ENCODE peak calls at places on chromosomes 13 and 19, in five cellular contexts. I is heart left ventricle, F is left lung, E is psoas muscle, Z is lower lobe of right lung. X is an unnamed sample.

GRCh38 chr13:60617863-60618733 is 221.1 kb downstream of the TDRD3 start:
- ATAC-seq in E (no peak), F (peak; percentile 73), Z (no peak), I (no peak), X (no peak)

GRCh38 chr19:24060687-24061356 is 26.2 kb upstream of the ZNF254 start:
- ATAC-seq in E (peak; percentile 34), I (no peak), F (no peak), Z (no peak), X (peak; percentile 57)

GRCh38 chr19:40762754-40763153 is 11.8 kb downstream of the SNRPA start:
- ATAC-seq in F (no peak), I (no peak), E (no peak), Z (peak; percentile 48), X (no peak)

GRCh38 chr13:88339271-88339741 is 668.1 kb downstream of the SLITRK5 start:
- ATAC-seq in I (no peak), Z (no peak), F (no peak), E (no peak), X (no peak)

GRCh38 chr13:42474954-42475353 is 99.0 kb upstream of the TNFSF11 start:
- ATAC-seq in I (no peak), F (no peak), Z (no peak), E (no peak), X (no peak)

GRCh38 chr19:33048806-33049676 is 15.6 kb downstream of the RHPN2 start:
- ATAC-seq in I (no peak), F (no peak), E (no peak), Z (no peak), X (no peak)

GRCh38 chr19:41546386-41546789 is 29.6 kb upstream of the CEACAM21 start:
- ATAC-seq in I (peak; percentile 67), E (no peak), Z (peak; percentile 78), F (peak; percentile 69), X (no peak)

GRCh38 chr19:4495471-4495870 is 22.8 kb downstream of the PLIN4 start:
- ATAC-seq in Z (no peak), E (peak; percentile 28), I (peak; percentile 24), F (peak; percentile 13), X (no peak)

GRCh38 chr13:44117351-44117750 is 237.6 kb downstream of the LACC1 start:
- ATAC-seq in Z (no peak), E (peak; percentile 77), I (peak; percentile 77), F (peak; percentile 64), X (no peak)

GRCh38 chr19:54573330-54573872 is at the start of gene LILRA2:
- ATAC-seq in F (peak; percentile 65), I (peak; percentile 51), E (no peak), Z (peak; percentile 68), X (no peak)

GRCh38 chr13:28505543-28506135 is 10.7 kb upstream of the FLT1 start:
- ATAC-seq in Z (peak; percentile 51), E (no peak), F (no peak), I (peak; percentile 85), X (no peak)

GRCh38 chr13:75390229-75390628 is 91.7 kb downstream of the TBC1D4 start:
- ATAC-seq in E (no peak), Z (no peak), I (peak; percentile 14), F (no peak), X (no peak)

GRCh38 chr13:79384022-79384610 is 21.9 kb downstream of the RBM26 start:
- ATAC-seq in E (no peak), Z (no peak), F (no peak), I (no peak), X (no peak)

GRCh38 chr13:107553838-107554237 is 661.5 kb downstream of the LIG4 start:
- ATAC-seq in Z (no peak), E (no peak), I (no peak), F (no peak), X (no peak)

GRCh38 chr19:35842666-35843272 is 9.5 kb downstream of the NPHS1 start:
- ATAC-seq in I (no peak), E (no peak), F (no peak), Z (no peak), X (no peak)

GRCh38 chr19:35844482-35845214 is 7.7 kb downstream of the NPHS1 start:
- ATAC-seq in E (no peak), Z (no peak), F (no peak), I (no peak), X (no peak)

GRCh38 chr19:35845215-35846037 is 6.9 kb downstream of the NPHS1 start:
- ATAC-seq in I (peak; percentile 22), E (no peak), F (peak; percentile 61), Z (peak; percentile 63), X (peak; percentile 34)

GRCh38 chr19:35843676-35844481 is 8.4 kb downstream of the NPHS1 start:
- ATAC-seq in I (no peak), Z (peak; percentile 9), F (peak; percentile 17), E (no peak), X (no peak)

GRCh38 chr19:35841961-35842595 is 10.2 kb downstream of the NPHS1 start:
- ATAC-seq in I (no peak), F (no peak), Z (no peak), E (no peak), X (no peak)
- H3K27me3 ChIP-seq in I (peaks cover 41% of the 10 kb centered on the region), F (peaks cover 69% of the 10 kb centered on the region), Z (peaks cover 43% of the 10 kb centered on the region), E (peaks cover 57% of the 10 kb centered on the region), X (peaks cover 81% of the 10 kb centered on the region)

GRCh38 chr13:67225252-67226159 is 4.6 kb downstream of the PCDH9 start:
- ATAC-seq in E (no peak), Z (peak; percentile 26), F (peak; percentile 38), I (no peak), X (no peak)
- H3K27me3 ChIP-seq in E (no peaks in the 10 kb centered on the region), Z (no peaks in the 10 kb centered on the region), F (peaks cover 26% of the 10 kb centered on the region), I (no peaks in the 10 kb centered on the region), X (no peaks in the 10 kb centered on the region)

GRCh38 chr13:57638147-57638890 is 6.8 kb downstream of the PCDH17 start:
- ATAC-seq in F (no peak), Z (no peak), E (no peak), I (no peak), X (no peak)
- H3K27me3 ChIP-seq in F (peaks cover 27% of the 10 kb centered on the region), Z (peaks cover 16% of the 10 kb centered on the region), E (peaks cover 15% of the 10 kb centered on the region), I (peaks cover 17% of the 10 kb centered on the region), X (peaks cover 22% of the 10 kb centered on the region)

DNA sequence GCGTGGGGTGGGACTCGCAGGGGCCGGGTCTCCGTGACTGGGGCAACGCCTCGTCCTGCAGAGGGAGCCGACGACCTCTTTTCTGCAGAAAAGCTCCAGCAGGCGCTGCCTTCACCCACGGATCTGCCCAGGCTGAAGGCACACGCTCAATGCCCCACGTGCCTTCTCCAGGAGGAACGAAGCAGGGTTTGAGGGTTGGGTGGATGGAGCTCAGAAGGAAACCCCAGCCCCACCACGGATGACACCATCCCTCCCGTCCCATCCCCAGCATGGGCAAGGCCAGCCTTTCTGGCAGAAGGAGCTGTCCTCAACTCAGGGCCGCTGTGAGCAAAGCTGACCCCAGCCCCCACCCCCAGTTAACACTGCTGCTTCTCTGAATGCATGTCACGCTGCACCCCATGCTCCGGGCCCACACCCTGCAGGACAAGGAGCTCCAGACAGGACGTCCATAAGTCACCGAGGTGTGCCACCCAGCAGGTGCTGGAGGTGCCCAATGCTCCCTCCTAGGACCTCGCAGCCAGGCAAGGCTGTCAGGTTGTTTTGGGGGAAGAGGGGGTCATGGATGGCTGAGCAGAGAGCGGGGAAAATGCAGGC is 7.4 kb downstream of the C19orf25 start:
- ATAC-seq in Z (no peak), E (no peak), F (no peak), I (no peak), X (no peak)
- H3K27me3 ChIP-seq in Z (peaks cover 64% of the 10 kb centered on the region), E (peaks cover 65% of the 10 kb centered on the region), F (peaks cover 78% of the 10 kb centered on the region), I (peaks cover 48% of the 10 kb centered on the region), X (peaks cover 83% of the 10 kb centered on the region)

X was measured in gastroesophageal sphincter.